ENCODE peak calls at places on chromosomes 12 and 14, in eight cellular contexts. V is progenitor cell of endocrine pancreas, H is A673, Z is astrocyte of the cerebellum, F is GM12878, I is IMR-90, G is neural progenitor cell, U is AG09309. Q is an unnamed sample.

GRCh38 chr12:123602651-123603195 is 824 bp downstream of the DDX55 start:
- DNase-seq in F (no peak), U (no peak), Z (no peak), V (no peak), I (no peak), H (no peak), G (peak), Q (no peak)

GRCh38 chr12:40734283-40734682 is 42.0 kb downstream of the CNTN1 start:
- DNase-seq in H (no peak), G (no peak), V (no peak), Z (no peak), I (no peak), U (no peak), F (no peak), Q (no peak)

GRCh38 chr12:50215033-50215432 is 47.9 kb upstream of the CERS5 start:
- DNase-seq in F (no peak), G (no peak), U (no peak), Z (no peak), H (no peak), I (peak), V (no peak), Q (no peak)

GRCh38 chr14:45247427-45247826 is 5.6 kb downstream of the MIS18BP1 start:
- DNase-seq in F (no peak), U (no peak), H (no peak), V (no peak), Z (no peak), I (no peak), G (no peak), Q (no peak)

GRCh38 chr14:36684946-36685345 is 23.3 kb downstream of the PAX9 start:
- DNase-seq in I (no peak), G (no peak), V (no peak), U (no peak), F (no peak), H (peak), Z (no peak), Q (no peak)

GRCh38 chr14:72471346-72471745 is 422.6 kb downstream of the DPF3 start:
- DNase-seq in H (no peak), U (no peak), Z (no peak), V (no peak), G (no peak), I (peak), F (no peak), Q (no peak)

GRCh38 chr12:122086088-122086487 is 7.5 kb downstream of the MLXIP start:
- DNase-seq in Z (no peak), V (no peak), H (no peak), U (no peak), F (no peak), I (no peak), G (no peak), Q (no peak)

GRCh38 chr14:62126885-62127478 is 364.8 kb downstream of the SNAPC1 start:
- DNase-seq in Z (peak), G (peak), H (peak), V (no peak), U (peak), F (no peak), I (peak), Q (peak)

GRCh38 chr12:122874081-122874480 is 21.8 kb downstream of the VPS37B start:
- DNase-seq in Z (no peak), F (no peak), G (peak), H (no peak), I (no peak), U (no peak), V (no peak), Q (no peak)

GRCh38 chr12:92503977-92504966 is 198.5 kb upstream of the PLEKHG7 start:
- DNase-seq in U (no peak), Z (no peak), F (no peak), V (no peak), I (no peak), G (peak), H (no peak), Q (no peak)

GRCh38 chr12:111597731-111598636 is 1.1 kb downstream of the ATXN2 start:
- DNase-seq in V (peak), H (peak), U (no peak), G (peak), F (no peak), I (no peak), Z (no peak), Q (peak)

GRCh38 chr14:36319899-36320209 is 583 bp downstream of the MBIP start:
- DNase-seq in Z (no peak), H (peak), I (peak), G (no peak), F (no peak), U (no peak), V (no peak), Q (no peak)

GRCh38 chr12:120468271-120468845 is 1.2 kb downstream of the SRSF9 start:
- DNase-seq in G (peak), Z (peak), V (peak), F (no peak), U (no peak), I (peak), H (peak), Q (peak)

GRCh38 chr14:59155886-59156285 is 32.6 kb upstream of the DAAM1 start:
- DNase-seq in G (no peak), V (no peak), H (no peak), U (no peak), F (no peak), I (peak), Z (no peak), Q (no peak)

GRCh38 chr14:94079891-94080605 is 954 bp downstream of the DDX24 start:
- DNase-seq in Z (no peak), U (no peak), H (no peak), F (no peak), G (no peak), I (peak), V (no peak), Q (no peak)

GRCh38 chr12:102535306-102535705 is 54.9 kb upstream of the IGF1 start:
- DNase-seq in I (no peak), Z (no peak), F (no peak), H (no peak), G (no peak), V (no peak), U (no peak), Q (no peak)

GRCh38 chr14:70808402-70809237 is 693 bp downstream of the MAP3K9 start:
- DNase-seq in Z (no peak), H (peak), G (peak), V (peak), F (no peak), I (no peak), U (no peak), Q (peak)

GRCh38 chr14:43729149-43729548 is 777.9 kb downstream of the FSCB start:
- DNase-seq in H (peak), U (no peak), F (no peak), I (no peak), Z (no peak), G (peak), V (no peak), Q (no peak)

DNA sequence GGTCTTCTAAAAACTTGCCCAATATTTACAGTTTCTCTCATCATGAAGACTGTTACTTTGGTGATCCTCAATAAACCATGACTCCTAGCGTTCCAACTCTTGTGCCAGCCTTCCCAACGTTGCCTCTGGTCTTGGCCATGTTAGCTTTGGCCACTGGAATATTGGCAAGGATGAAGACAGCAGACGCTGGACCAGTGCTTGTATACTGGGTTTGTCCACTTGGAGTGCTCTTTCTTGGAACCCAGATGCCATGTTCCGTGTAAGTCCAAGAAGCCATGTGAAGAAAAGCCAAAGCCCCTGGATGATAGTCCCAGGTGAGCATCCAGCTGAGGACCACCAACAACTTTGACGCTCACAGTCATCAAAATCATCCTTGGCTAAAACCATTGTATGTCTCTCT is 379.6 kb downstream of the NUAK1 start:
- DNase-seq in H (no peak), G (no peak), U (no peak), I (no peak), F (no peak), Z (no peak), V (no peak), Q (no peak)
- TF ChIP-seq CTCF in H (no peak), G (no peak), U (no peak), I (no peak), F (no peak), Z (no peak), V (no peak), Q (no peak)

GRCh38 chr12:128798543-128799341 is 25.0 kb downstream of the SLC15A4 start:
- DNase-seq in Z (no peak), G (no peak), F (no peak), V (no peak), H (no peak), I (no peak), U (no peak), Q (no peak)
- TF ChIP-seq CTCF in Z (peak), G (peak), F (peak), V (peak), H (peak), I (peak), U (no peak), Q (no peak)

GRCh38 chr14:104641753-104642539 is 37.4 kb upstream of the TMEM179 start:
- DNase-seq in H (no peak), Z (no peak), U (no peak), G (no peak), I (no peak), F (no peak), V (no peak), Q (no peak)

GRCh38 chr14:104643306-104643705 is 38.7 kb upstream of the TMEM179 start:
- DNase-seq in F (no peak), V (no peak), I (no peak), Z (no peak), H (no peak), G (no peak), U (no peak), Q (no peak)

GRCh38 chr14:104642540-104642868 is 37.9 kb upstream of the TMEM179 start:
- DNase-seq in Z (no peak), V (no peak), I (no peak), U (no peak), H (no peak), G (no peak), F (no peak), Q (no peak)

GRCh38 chr14:104644236-104644635 is 39.7 kb upstream of the TMEM179 start:
- DNase-seq in I (no peak), F (no peak), V (no peak), G (no peak), Z (no peak), U (no peak), H (no peak), Q (no peak)

GRCh38 chr14:104644656-104645055 is 40.1 kb upstream of the TMEM179 start:
- DNase-seq in Z (no peak), I (no peak), V (no peak), G (no peak), H (no peak), U (no peak), F (no peak), Q (no peak)
- TF ChIP-seq CTCF in Z (no peak), I (no peak), V (no peak), G (no peak), H (no peak), U (no peak), F (no peak), Q (no peak)

GRCh38 chr14:50062438-50063039 is 53.8 kb downstream of the VCPKMT start:
- DNase-seq in I (peak), V (no peak), G (no peak), H (peak), U (no peak), Z (no peak), F (peak), Q (no peak)
- TF ChIP-seq CTCF in I (peak), V (no peak), G (no peak), H (peak), U (no peak), Z (no peak), F (no peak), Q (no peak)

GRCh38 chr12:55820679-55821078 is 2.8 kb downstream of the ORMDL2 start:
- DNase-seq in U (no peak), Z (no peak), V (no peak), F (no peak), G (no peak), I (no peak), H (peak), Q (no peak)
- TF ChIP-seq CTCF in U (peak), Z (peak), V (peak), F (peak), G (peak), I (peak), H (peak), Q (no peak)

Q was measured in endothelial cell.